ENCODE peak calls at places on chromosome 2, in six cellular contexts. G, J, V, M, C and F are unnamed samples. For H3K27me3 and H3K36me3, the result is how much of the 10 kb centered on the place peaks cover.

GRCh38 chr2:235468978-235469694 is 24.7 kb upstream of the AGAP1 start:
- DNase-seq in G (no peak), J (peak), V (peak), M (peak), C (no peak), F (peak)

GRCh38 chr2:129061079-129061785 is 742.6 kb upstream of the HS6ST1 start:
- DNase-seq in G (no peak), J (no peak), V (no peak), M (no peak), C (no peak), F (peak)

GRCh38 chr2:192243488-192243887 is 48.8 kb upstream of the TMEFF2 start:
- DNase-seq in G (no peak), J (no peak), V (no peak), M (no peak), C (no peak), F (no peak)

GRCh38 chr2:53905396-53905795 is 45.6 kb upstream of the GPR75 start:
- DNase-seq in G (no peak), J (no peak), V (no peak), M (no peak), C (no peak), F (no peak)

GRCh38 chr2:239216614-239217273 is 184.1 kb downstream of the HDAC4 start:
- DNase-seq in G (no peak), J (no peak), V (no peak), M (no peak), C (no peak), F (no peak)

GRCh38 chr2:32068-32467 is 14.2 kb downstream of the FAM110C start:
- DNase-seq in G (no peak), J (no peak), V (no peak), M (no peak), C (no peak), F (no peak)

GRCh38 chr2:46562451-46562841 is 83.1 kb downstream of the TMEM247 start:
- DNase-seq in G (no peak), J (no peak), V (no peak), M (no peak), C (no peak), F (no peak)

GRCh38 chr2:202375006-202375610 is 1.0 kb upstream of the BMPR2 start:
- DNase-seq in G (peak), J (no peak), V (peak), M (peak), C (peak), F (peak)

GRCh38 chr2:40120957-40121356 is 330.9 kb downstream of the SLC8A1 start:
- DNase-seq in G (no peak), J (no peak), V (no peak), M (no peak), C (no peak), F (no peak)

GRCh38 chr2:36173760-36174362 is 181.7 kb upstream of the CRIM1 start:
- DNase-seq in G (no peak), J (no peak), V (peak), M (no peak), C (no peak), F (no peak)

GRCh38 chr2:239603411-239604356 is 202.9 kb upstream of the HDAC4 start:
- DNase-seq in G (peak), J (peak), V (no peak), M (no peak), C (no peak), F (no peak)

GRCh38 chr2:20962939-20963543 is 80.8 kb downstream of the APOB start:
- DNase-seq in G (peak), J (peak), V (peak), M (peak), C (no peak), F (peak)

GRCh38 chr2:216911886-216912285 is 52.0 kb upstream of the TNP1 start:
- DNase-seq in G (no peak), J (no peak), V (no peak), M (no peak), C (no peak), F (peak)

GRCh38 chr2:109084341-109084740 is 44.7 kb upstream of the SH3RF3 start:
- DNase-seq in G (no peak), J (no peak), V (no peak), M (no peak), C (no peak), F (no peak)

GRCh38 chr2:28976584-28976983 is 4.5 kb upstream of the TOGARAM2 start:
- DNase-seq in G (peak), J (no peak), V (no peak), M (no peak), C (no peak), F (no peak)

GRCh38 chr2:68606759-68607158 is 36.6 kb upstream of the PROKR1 start:
- DNase-seq in G (no peak), J (no peak), V (no peak), M (no peak), C (no peak), F (no peak)

GRCh38 chr2:230330725-230331124 is 3.7 kb downstream of the SP140L start:
- DNase-seq in G (no peak), J (no peak), V (no peak), M (no peak), C (no peak), F (no peak)
- H3K27me3 ChIP-seq in G (under half), J (under half), V (under half), M (under half), C (under half), F (under half)

GRCh38 chr2:178732913-178733312 is 74.3 kb downstream of the TTN start:
- DNase-seq in G (no peak), J (no peak), V (no peak), M (no peak), C (no peak), F (no peak)
- H3K36me3 ChIP-seq in G (under half), J (half or more), V (under half), M (under half), C (under half), F (under half)

GRCh38 chr2:181658444-181658843 is 1.5 kb upstream of the CERKL start:
- DNase-seq in G (no peak), J (no peak), V (no peak), M (no peak), C (no peak), F (no peak)

GRCh38 chr2:181660181-181660580 is 3.3 kb upstream of the CERKL start:
- DNase-seq in G (no peak), J (no peak), V (no peak), M (no peak), C (no peak), F (no peak)

GRCh38 chr2:181655519-181655918 is 1.4 kb downstream of the CERKL start:
- DNase-seq in G (no peak), J (no peak), V (no peak), M (no peak), C (no peak), F (no peak)

GRCh38 chr2:181657379-181657778 is 474 bp upstream of the CERKL start:
- DNase-seq in G (no peak), J (no peak), V (no peak), M (no peak), C (no peak), F (no peak)

DNA sequence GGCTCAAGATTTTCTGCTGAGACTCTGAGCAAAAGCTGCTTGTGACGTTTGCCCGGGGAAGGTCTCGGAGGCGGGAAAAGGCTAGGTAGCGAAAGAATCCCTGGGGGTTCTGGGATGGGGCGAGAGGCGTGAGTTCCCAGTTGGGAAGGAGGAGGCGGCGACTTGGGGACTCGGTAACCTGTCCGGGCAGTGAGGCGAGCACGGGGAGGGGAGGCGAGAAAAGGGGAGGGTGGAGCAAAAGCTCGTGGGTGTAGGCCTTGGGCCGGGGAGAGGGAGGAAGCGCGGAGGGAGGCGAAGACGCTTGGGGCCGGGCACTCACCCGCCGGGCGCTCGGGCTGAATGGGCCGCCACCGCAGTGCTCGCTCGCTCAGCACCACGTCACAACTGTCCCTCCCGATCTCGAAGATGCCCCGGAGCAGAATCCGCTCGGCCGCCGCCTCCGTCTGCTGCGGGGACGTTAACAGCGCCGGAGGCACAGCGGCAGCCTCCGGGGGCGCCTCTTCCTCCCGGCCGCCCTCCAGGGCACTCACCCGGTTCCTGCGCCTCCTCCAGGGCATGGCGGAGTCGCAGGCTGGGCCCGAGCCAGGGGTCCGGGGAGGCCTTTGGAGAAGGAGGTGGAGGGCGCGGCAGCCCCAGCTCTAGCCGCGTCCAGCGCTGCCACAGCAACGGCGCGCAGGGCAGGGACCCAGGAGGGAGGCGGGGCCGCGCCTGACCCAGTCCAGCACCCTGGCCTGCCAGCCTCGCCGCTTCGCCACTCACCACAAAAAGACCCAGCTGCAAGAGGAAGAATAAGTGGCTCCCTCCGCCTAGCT is at the start of gene CERKL:
- DNase-seq in G (peak), J (no peak), V (no peak), M (peak), C (no peak), F (peak)
- H3K27me3 ChIP-seq in G (under half), J (under half), V (under half), M (under half), C (under half), F (under half)

DNA sequence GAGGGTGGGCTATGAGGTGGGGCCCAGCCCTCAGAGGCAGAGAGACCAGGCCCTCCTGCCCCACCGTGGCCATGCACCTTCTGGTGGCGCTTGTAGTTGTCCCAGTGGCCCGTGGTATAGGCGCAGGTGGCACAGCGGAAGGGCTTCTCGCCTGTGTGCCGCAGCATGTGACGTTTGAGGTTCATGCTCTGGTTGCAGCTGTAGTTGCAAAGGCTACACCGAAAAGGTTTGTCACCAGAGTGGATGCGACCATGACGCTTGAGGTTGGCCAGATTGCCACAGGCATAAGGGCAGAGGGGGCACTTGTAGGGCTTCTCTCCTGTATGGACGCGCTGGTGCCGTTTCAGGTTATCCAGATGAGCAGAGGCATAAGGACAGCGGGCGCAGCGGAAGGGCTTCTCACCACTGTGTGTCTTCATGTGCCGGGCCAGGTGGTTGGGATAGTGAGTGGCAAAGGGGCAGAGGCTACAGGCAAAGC is 2.9 kb downstream of the ZNF513 start:
- DNase-seq in G (no peak), J (no peak), V (no peak), M (no peak), C (no peak), F (no peak)
- H3K36me3 ChIP-seq in G (half or more), J (half or more), V (under half), M (under half), C (under half), F (half or more)

GRCh38 chr2:176542456-176542855 is 273.2 kb downstream of the MTX2 start:
- DNase-seq in G (no peak), J (no peak), V (no peak), M (no peak), C (no peak), F (no peak)
- H3K27me3 ChIP-seq in G (under half), J (under half), V (under half), M (under half), C (under half), F (under half)